ENCODE peak calls at places on chromosomes 2 and 18, in six cellular contexts. K, A, D, Q, L and H are unnamed samples. For H3K9me3, the result is how much of the 10 kb centered on the place peaks cover.

GRCh38 chr2:230691005-230691647 is 21.5 kb upstream of the CAB39 start:
- DNase-seq in L (no peak), Q (peak), K (no peak), A (peak), D (no peak), H (peak)

GRCh38 chr2:121128741-121129659 is 156.0 kb downstream of the TFCP2L1 start:
- DNase-seq in A (peak), K (peak), Q (no peak), L (no peak), D (peak), H (peak)

GRCh38 chr2:234751275-234751938 is 200.4 kb upstream of the SH3BP4 start:
- DNase-seq in D (no peak), L (no peak), A (no peak), K (no peak), Q (no peak), H (no peak)

GRCh38 chr2:42274872-42275271 is 86.1 kb downstream of the COX7A2L start:
- DNase-seq in Q (no peak), L (no peak), K (no peak), D (no peak), A (no peak), H (no peak)

GRCh38 chr18:49768051-49768391 is 45.3 kb downstream of the ACAA2 start:
- DNase-seq in D (peak), A (peak), L (peak), K (peak), Q (peak), H (peak)

GRCh38 chr2:3654464-3655225 is 3.4 kb upstream of the ALLC start:
- DNase-seq in K (no peak), A (no peak), D (no peak), Q (no peak), L (no peak), H (no peak)

GRCh38 chr2:210792000-210792399 is 235.6 kb downstream of the CPS1 start:
- DNase-seq in Q (no peak), K (no peak), D (peak), A (no peak), L (no peak), H (no peak)

GRCh38 chr2:231929961-231930600 is 3.9 kb upstream of the NPPC start:
- DNase-seq in Q (no peak), D (no peak), K (peak), A (no peak), L (peak), H (no peak)

GRCh38 chr18:12304351-12305210 is 3.5 kb upstream of the TUBB6 start:
- DNase-seq in A (peak), K (no peak), L (peak), D (no peak), Q (peak), H (no peak)

GRCh38 chr2:20061940-20062339 is 10.5 kb upstream of the LAPTM4A start:
- DNase-seq in K (no peak), Q (no peak), D (no peak), L (peak), A (no peak), H (no peak)

GRCh38 chr2:19893520-19894134 is 8.2 kb downstream of the TTC32 start:
- DNase-seq in D (no peak), K (no peak), L (no peak), Q (no peak), A (no peak), H (no peak)

GRCh38 chr2:147463881-147464520 is 380.8 kb upstream of the ACVR2A start:
- DNase-seq in D (no peak), Q (no peak), L (no peak), K (no peak), A (no peak), H (no peak)

GRCh38 chr2:102109016-102109415 is 33.5 kb upstream of the IL1R1 start:
- DNase-seq in K (no peak), Q (no peak), L (no peak), D (no peak), A (no peak), H (no peak)

GRCh38 chr2:239917128-239917956 is 107.8 kb downstream of the NDUFA10 start:
- DNase-seq in L (no peak), K (no peak), A (no peak), Q (no peak), D (no peak), H (peak)
- H3K9me3 ChIP-seq in L (under half), K (half or more), A (under half), Q (under half), D (under half), H (under half)

GRCh38 chr2:204776781-204777559 is 231.7 kb downstream of the PARD3B start:
- DNase-seq in Q (peak), K (no peak), A (peak), D (no peak), L (no peak), H (no peak)

DNA sequence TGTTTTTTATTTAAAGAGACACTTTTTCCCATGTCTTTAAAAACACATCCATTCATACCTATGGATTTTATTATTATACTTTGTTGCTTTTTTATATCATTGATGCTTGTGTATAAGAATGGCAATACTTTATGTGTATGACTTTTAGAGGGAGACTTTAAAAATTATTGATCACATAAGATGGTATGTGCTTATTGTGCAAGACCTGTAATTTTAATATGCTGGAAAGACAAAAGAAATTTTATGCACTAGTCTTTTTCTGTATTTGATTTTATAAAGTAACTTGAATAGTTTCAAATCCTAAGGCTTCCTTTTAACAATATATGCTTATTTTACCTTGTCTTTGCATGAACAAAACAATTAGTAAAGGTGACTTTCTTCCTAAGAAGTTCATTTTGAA is 226.4 kb downstream of the PARD3B start:
- DNase-seq in A (no peak), L (no peak), K (no peak), Q (no peak), D (no peak), H (no peak)
- H3K9me3 ChIP-seq in A (under half), L (under half), K (under half), Q (under half), D (under half), H (under half)

GRCh38 chr18:79902640-79903039 is 48.8 kb downstream of the SLC66A2 start:
- DNase-seq in Q (no peak), D (no peak), L (no peak), A (no peak), K (no peak), H (no peak)

GRCh38 chr18:79899609-79900435 is 51.6 kb downstream of the SLC66A2 start:
- DNase-seq in L (no peak), Q (no peak), K (no peak), D (no peak), A (no peak), H (no peak)

GRCh38 chr18:79901665-79902064 is 49.8 kb downstream of the SLC66A2 start:
- DNase-seq in A (no peak), D (no peak), L (no peak), K (no peak), Q (no peak), H (no peak)

GRCh38 chr18:79902075-79902474 is 49.4 kb downstream of the SLC66A2 start:
- DNase-seq in D (no peak), K (no peak), L (no peak), Q (no peak), A (no peak), H (no peak)

DNA sequence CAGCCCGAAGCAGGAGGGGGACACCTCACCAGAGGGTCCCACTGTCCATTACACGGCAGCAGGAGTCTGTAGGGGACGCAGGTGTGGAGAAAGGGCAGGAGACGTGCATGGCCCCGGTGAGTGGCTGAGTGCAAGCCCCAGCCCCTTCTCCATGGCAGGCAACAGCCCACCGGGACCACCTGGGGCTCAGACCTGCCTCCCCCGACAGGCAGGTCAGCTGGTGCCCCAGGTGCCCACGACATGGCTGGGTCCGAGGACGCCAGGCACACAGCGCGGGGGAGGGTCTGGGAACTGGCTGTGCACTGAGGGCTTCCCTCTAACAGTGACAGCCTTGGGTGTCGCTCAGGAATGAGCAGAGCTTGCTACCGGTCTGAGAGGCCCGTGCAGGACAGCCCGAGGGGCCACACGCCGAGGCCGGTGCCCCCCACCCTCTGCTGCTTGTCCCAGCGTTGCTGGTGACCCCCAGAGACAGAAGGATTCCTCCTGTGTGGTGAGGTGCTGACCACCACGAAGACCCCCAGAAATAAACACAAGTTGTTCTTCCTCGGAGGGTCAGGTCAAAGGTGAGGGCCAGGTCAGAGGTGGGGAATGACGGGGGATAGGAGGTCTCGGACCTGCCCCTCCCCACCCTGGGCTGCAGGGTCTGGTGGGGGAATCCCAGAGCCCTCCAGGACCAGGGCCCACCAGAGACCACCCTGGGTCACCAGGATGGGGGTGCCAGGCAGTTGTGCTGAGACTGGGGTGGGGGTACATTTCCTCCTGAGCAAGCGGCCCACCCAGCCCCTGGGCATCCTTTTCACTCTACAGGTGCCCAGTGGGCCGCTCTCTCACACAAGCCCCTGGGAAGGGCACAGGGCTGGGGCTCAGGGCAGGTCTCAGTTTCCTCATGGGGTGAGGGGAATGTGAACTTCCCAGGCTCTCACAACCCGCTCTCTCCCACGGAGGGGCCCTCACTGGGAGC is 50.6 kb downstream of the SLC66A2 start:
- DNase-seq in L (no peak), Q (no peak), D (peak), K (no peak), A (no peak), H (no peak)
- H3K9me3 ChIP-seq in L (under half), Q (under half), D (under half), K (under half), A (under half), H (under half)

GRCh38 chr2:86499326-86499725 is 58.2 kb downstream of the KDM3A start:
- DNase-seq in K (no peak), L (no peak), D (no peak), Q (no peak), A (peak), H (no peak)

GRCh38 chr2:86500325-86500724 is 59.2 kb downstream of the KDM3A start:
- DNase-seq in A (no peak), D (no peak), Q (no peak), L (no peak), K (no peak), H (no peak)

GRCh38 chr2:86498468-86499260 is 57.5 kb downstream of the KDM3A start:
- DNase-seq in Q (no peak), D (no peak), L (no peak), A (peak), K (no peak), H (no peak)
- H3K9me3 ChIP-seq in Q (under half), D (under half), L (under half), A (under half), K (under half), H (under half)

DNA sequence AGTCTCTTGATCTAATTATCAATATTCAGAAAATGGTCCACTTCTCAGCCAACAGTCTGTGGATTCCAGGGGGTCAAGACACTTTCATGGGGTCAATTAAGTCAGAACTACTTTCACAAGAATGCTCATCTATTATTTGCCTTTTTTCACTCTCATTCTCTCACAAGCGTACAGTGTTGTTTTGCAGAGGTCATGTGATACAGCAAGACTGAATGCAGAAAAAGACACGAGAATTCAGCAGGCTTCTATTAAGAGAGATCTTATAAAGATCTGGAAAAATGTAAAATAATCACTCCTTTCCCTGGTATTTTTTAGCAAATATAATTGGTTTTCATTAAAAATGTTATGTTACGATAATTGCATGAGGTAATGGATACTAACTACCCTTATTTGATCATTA is 8.7 kb downstream of the RPRD1A start:
- DNase-seq in Q (no peak), K (no peak), A (no peak), L (no peak), D (no peak), H (no peak)
- H3K9me3 ChIP-seq in Q (under half), K (under half), A (under half), L (under half), D (under half), H (under half)